ENCODE peak calls at places on chromosome 11, in five cellular contexts. One of them, this sample, is unnamed.

GRCh38 chr11:34318111-34319037 is 39.4 kb downstream of the ABTB2 start:
- DNase-seq in heart right ventricle: no peak
- DNase-seq in upper lobe of right lung: no peak
- DNase-seq in PC-3: peak; percentile 83
- DNase-seq in heart left ventricle: no peak
- DNase-seq in this sample: peak; percentile 53

GRCh38 chr11:100963375-100963774 is 166.2 kb downstream of the PGR start:
- DNase-seq in heart right ventricle: no peak
- DNase-seq in upper lobe of right lung: no peak
- DNase-seq in PC-3: peak; percentile 14
- DNase-seq in heart left ventricle: no peak
- DNase-seq in this sample: no peak

GRCh38 chr11:1891831-1892115 is at the start of gene PRR33:
- DNase-seq in heart right ventricle: no peak
- DNase-seq in upper lobe of right lung: no peak
- DNase-seq in PC-3: no peak
- DNase-seq in heart left ventricle: no peak
- DNase-seq in this sample: no peak

GRCh38 chr11:28009383-28009782 is 98.6 kb downstream of the KIF18A start:
- DNase-seq in heart right ventricle: no peak
- DNase-seq in upper lobe of right lung: no peak
- DNase-seq in PC-3: peak; percentile 59
- DNase-seq in heart left ventricle: no peak
- DNase-seq in this sample: no peak

GRCh38 chr11:77446911-77447629 is 26.8 kb downstream of the PAK1 start:
- DNase-seq in heart right ventricle: no peak
- DNase-seq in upper lobe of right lung: no peak
- DNase-seq in PC-3: peak; percentile 12
- DNase-seq in heart left ventricle: no peak
- DNase-seq in this sample: no peak

GRCh38 chr11:125941606-125942275 is 4.1 kb upstream of the VSIG10L2 start:
- DNase-seq in heart right ventricle: peak; percentile 63
- DNase-seq in upper lobe of right lung: peak; percentile 76
- DNase-seq in PC-3: peak; percentile 72
- DNase-seq in heart left ventricle: peak; percentile 62
- DNase-seq in this sample: peak; percentile 77

GRCh38 chr11:44931466-44931865 is 19.2 kb downstream of the TP53I11 start:
- DNase-seq in heart right ventricle: no peak
- DNase-seq in upper lobe of right lung: no peak
- DNase-seq in PC-3: peak; percentile 10
- DNase-seq in heart left ventricle: no peak
- DNase-seq in this sample: no peak

GRCh38 chr11:117669062-117669461 is 128.0 kb downstream of the DSCAML1 start:
- DNase-seq in heart right ventricle: no peak
- DNase-seq in upper lobe of right lung: no peak
- DNase-seq in PC-3: no peak
- DNase-seq in heart left ventricle: no peak
- DNase-seq in this sample: no peak

GRCh38 chr11:43418197-43418596 is 59.5 kb downstream of the TTC17 start:
- DNase-seq in heart right ventricle: no peak
- DNase-seq in upper lobe of right lung: no peak
- DNase-seq in PC-3: no peak
- DNase-seq in heart left ventricle: no peak
- DNase-seq in this sample: no peak

GRCh38 chr11:109870313-109870712 is 222.9 kb upstream of the ZC3H12C start:
- DNase-seq in heart right ventricle: no peak
- DNase-seq in upper lobe of right lung: no peak
- DNase-seq in PC-3: no peak
- DNase-seq in heart left ventricle: no peak
- DNase-seq in this sample: no peak

GRCh38 chr11:2451336-2451735 is 6.5 kb downstream of the KCNQ1 start:
- DNase-seq in heart right ventricle: no peak
- DNase-seq in upper lobe of right lung: peak; percentile 55
- DNase-seq in PC-3: no peak
- DNase-seq in heart left ventricle: no peak
- DNase-seq in this sample: peak; percentile 23

GRCh38 chr11:129023968-129024676 is 81.5 kb upstream of the TP53AIP1 start:
- DNase-seq in heart right ventricle: no peak
- DNase-seq in upper lobe of right lung: no peak
- DNase-seq in PC-3: peak; percentile 96
- DNase-seq in heart left ventricle: no peak
- DNase-seq in this sample: peak; percentile 92

GRCh38 chr11:78370406-78371172 is 47.0 kb downstream of the GAB2 start:
- DNase-seq in heart right ventricle: no peak
- DNase-seq in upper lobe of right lung: no peak
- DNase-seq in PC-3: no peak
- DNase-seq in heart left ventricle: peak; percentile 33
- DNase-seq in this sample: no peak

GRCh38 chr11:128772814-128773213 is 78.9 kb downstream of the FLI1 start:
- DNase-seq in heart right ventricle: peak; percentile 42
- DNase-seq in upper lobe of right lung: peak; percentile 81
- DNase-seq in PC-3: no peak
- DNase-seq in heart left ventricle: peak; percentile 50
- DNase-seq in this sample: peak; percentile 57

GRCh38 chr11:2929511-2929879 is 275 bp upstream of the PHLDA2 start:
- DNase-seq in heart right ventricle: peak; percentile 50
- DNase-seq in upper lobe of right lung: peak; percentile 88
- DNase-seq in PC-3: peak; percentile 81
- DNase-seq in heart left ventricle: no peak
- DNase-seq in this sample: peak; percentile 89

GRCh38 chr11:69396948-69397307 is 84.5 kb upstream of the LINC01488 start:
- DNase-seq in heart right ventricle: no peak
- DNase-seq in upper lobe of right lung: peak; percentile 57
- DNase-seq in PC-3: no peak
- DNase-seq in heart left ventricle: no peak
- DNase-seq in this sample: no peak

GRCh38 chr11:69531717-69532088 is 50.2 kb downstream of the LINC01488 start:
- DNase-seq in heart right ventricle: no peak
- DNase-seq in upper lobe of right lung: peak; percentile 43
- DNase-seq in PC-3: no peak
- DNase-seq in heart left ventricle: no peak
- DNase-seq in this sample: no peak

GRCh38 chr11:60193687-60194433 is 11.0 kb upstream of the MS4A6A start:
- DNase-seq in heart right ventricle: no peak
- DNase-seq in upper lobe of right lung: no peak
- DNase-seq in PC-3: peak; percentile 89
- DNase-seq in heart left ventricle: peak; percentile 49
- DNase-seq in this sample: no peak

GRCh38 chr11:120121914-120122473 is 15.9 kb downstream of the TRIM29 start:
- DNase-seq in heart right ventricle: no peak
- DNase-seq in upper lobe of right lung: peak; percentile 78
- DNase-seq in PC-3: peak; percentile 89
- DNase-seq in heart left ventricle: no peak
- DNase-seq in this sample: no peak

GRCh38 chr11:120304526-120304925 is 20.6 kb upstream of the TLCD5 start:
- DNase-seq in heart right ventricle: no peak
- DNase-seq in upper lobe of right lung: no peak
- DNase-seq in PC-3: peak; percentile 83
- DNase-seq in heart left ventricle: no peak
- DNase-seq in this sample: no peak

GRCh38 chr11:12785901-12786300 is 111.7 kb downstream of the TEAD1 start:
- DNase-seq in heart right ventricle: no peak
- DNase-seq in upper lobe of right lung: no peak
- DNase-seq in PC-3: no peak
- DNase-seq in heart left ventricle: no peak
- DNase-seq in this sample: no peak

GRCh38 chr11:20155683-20156279 is 4.5 kb downstream of the DBX1 start:
- DNase-seq in heart right ventricle: no peak
- DNase-seq in upper lobe of right lung: no peak
- DNase-seq in PC-3: no peak
- DNase-seq in heart left ventricle: no peak
- DNase-seq in this sample: no peak

GRCh38 chr11:83409891-83410290 is 123.7 kb upstream of the CCDC90B start:
- DNase-seq in heart right ventricle: peak; percentile 15
- DNase-seq in upper lobe of right lung: no peak
- DNase-seq in PC-3: no peak
- DNase-seq in heart left ventricle: no peak
- DNase-seq in this sample: no peak

GRCh38 chr11:8201524-8202365 is 32.9 kb upstream of the RIC3 start:
- DNase-seq in heart right ventricle: no peak
- DNase-seq in upper lobe of right lung: no peak
- DNase-seq in PC-3: no peak
- DNase-seq in heart left ventricle: no peak
- DNase-seq in this sample: no peak

GRCh38 chr11:2789791-2790580 is 90.2 kb upstream of the KCNQ1OT1 start:
- DNase-seq in heart right ventricle: no peak
- DNase-seq in upper lobe of right lung: peak; percentile 42
- DNase-seq in PC-3: no peak
- DNase-seq in heart left ventricle: peak; percentile 6
- DNase-seq in this sample: peak; percentile 23

GRCh38 chr11:35540526-35540925 is 15.1 kb upstream of the PAMR1 start:
- DNase-seq in heart right ventricle: no peak
- DNase-seq in upper lobe of right lung: no peak
- DNase-seq in PC-3: no peak
- DNase-seq in heart left ventricle: no peak
- DNase-seq in this sample: no peak

GRCh38 chr11:77589181-77589520 is 602 bp upstream of the AQP11 start:
- DNase-seq in heart right ventricle: no peak
- DNase-seq in upper lobe of right lung: no peak
- DNase-seq in PC-3: no peak
- DNase-seq in heart left ventricle: no peak
- DNase-seq in this sample: no peak

DNA sequence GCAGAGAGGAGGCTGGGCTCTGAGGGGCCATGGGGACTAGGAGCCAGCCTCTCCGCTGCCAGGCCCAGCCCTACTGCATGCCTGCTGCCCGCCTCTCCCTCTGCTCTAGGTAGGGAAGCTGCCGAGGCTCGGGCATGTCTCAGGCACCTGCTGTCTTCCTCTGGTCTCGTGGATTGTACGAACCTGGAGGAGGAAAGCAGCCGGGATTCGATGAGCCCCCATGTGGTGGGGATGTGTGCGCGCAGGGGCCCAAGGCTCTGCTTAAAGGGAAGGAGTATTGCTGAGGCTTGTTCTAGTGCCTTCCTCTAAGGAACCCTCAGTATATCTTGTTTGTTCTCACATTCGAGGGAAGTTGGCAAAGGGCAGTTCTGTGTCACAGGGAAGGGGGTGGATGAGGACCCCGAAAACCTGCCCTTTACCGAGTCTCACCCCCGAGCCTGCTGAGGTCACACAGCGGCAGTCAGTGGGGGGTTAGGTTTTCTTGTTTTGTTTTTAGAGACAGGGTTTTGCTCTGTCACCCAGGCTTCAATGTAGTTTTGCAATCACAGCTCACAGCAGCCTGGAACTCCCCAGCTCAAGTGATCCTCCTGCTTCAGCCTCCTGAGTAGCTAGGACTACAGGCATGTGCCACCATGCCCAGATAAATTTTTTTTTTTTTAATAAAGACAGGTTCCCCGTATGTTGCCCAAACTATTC is 21.3 kb downstream of the DAGLA start:
- DNase-seq in heart right ventricle: no peak
- DNase-seq in upper lobe of right lung: no peak
- DNase-seq in PC-3: peak; percentile 38
- DNase-seq in heart left ventricle: no peak
- DNase-seq in this sample: no peak
- H3K4me1 ChIP-seq in heart right ventricle: peaks cover 59% of the 10 kb centered on the region
- H3K4me1 ChIP-seq in upper lobe of right lung: peaks cover 40% of the 10 kb centered on the region
- H3K4me1 ChIP-seq in PC-3: peaks cover 52% of the 10 kb centered on the region
- H3K4me1 ChIP-seq in heart left ventricle: peaks cover 50% of the 10 kb centered on the region
- H3K4me1 ChIP-seq in this sample: peaks cover 50% of the 10 kb centered on the region

DNA sequence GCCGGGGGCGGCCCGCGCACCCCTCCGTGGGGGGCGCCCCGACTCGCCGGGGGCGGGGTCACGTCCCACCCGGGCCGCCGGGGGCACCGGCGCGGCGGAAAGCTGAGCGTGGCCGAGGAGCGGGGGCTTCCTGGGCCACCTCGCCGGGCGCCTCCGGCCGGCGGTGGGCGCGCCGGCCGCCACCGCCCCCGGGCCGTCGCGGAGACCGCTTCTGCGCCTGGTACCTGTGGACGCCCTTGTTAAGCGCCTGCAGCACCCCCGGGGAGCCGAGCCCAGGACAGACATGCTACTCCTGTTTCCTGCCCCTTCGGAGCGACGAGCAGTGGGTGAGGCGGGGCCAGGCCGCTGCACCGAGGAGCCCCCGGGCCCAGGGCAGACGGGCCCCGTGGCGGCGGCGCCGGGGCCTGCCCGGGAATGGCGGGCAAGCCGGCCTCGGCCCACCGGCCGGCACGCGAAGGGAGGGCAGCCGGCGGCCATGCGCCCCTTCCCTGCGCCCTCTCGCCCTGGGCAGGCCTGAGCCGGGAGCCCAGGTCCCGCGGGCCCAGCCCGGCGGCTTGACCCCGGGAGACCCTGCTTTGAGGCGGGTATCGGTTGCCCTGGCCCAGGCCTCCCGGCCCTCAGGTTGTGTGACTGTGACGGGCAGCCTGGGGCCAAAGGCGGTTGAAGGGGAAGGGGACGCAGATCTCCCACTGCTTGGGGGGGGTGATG is 850 bp upstream of the KDM2A start:
- DNase-seq in heart right ventricle: peak; percentile 62
- DNase-seq in upper lobe of right lung: peak; percentile 83
- DNase-seq in PC-3: no peak
- DNase-seq in heart left ventricle: peak; percentile 51
- DNase-seq in this sample: peak; percentile 75
- H3K4me3 ChIP-seq in heart right ventricle: peak overlapping the region; percentile 58
- H3K4me3 ChIP-seq in upper lobe of right lung: peak overlapping the region; percentile 60
- H3K4me3 ChIP-seq in PC-3: peak overlapping the region; percentile 44
- H3K4me3 ChIP-seq in heart left ventricle: peak overlapping the region; percentile 50
- H3K4me3 ChIP-seq in this sample: peak overlapping the region; percentile 26

GRCh38 chr11:112024178-112024777 is 930 bp upstream of the DLAT start:
- DNase-seq in heart right ventricle: no peak
- DNase-seq in upper lobe of right lung: no peak
- DNase-seq in PC-3: no peak
- DNase-seq in heart left ventricle: no peak
- DNase-seq in this sample: no peak

GRCh38 chr11:112019066-112019465 is 6.1 kb upstream of the DLAT start:
- DNase-seq in heart right ventricle: no peak
- DNase-seq in upper lobe of right lung: no peak
- DNase-seq in PC-3: no peak
- DNase-seq in heart left ventricle: no peak
- DNase-seq in this sample: no peak

GRCh38 chr11:112024778-112025678 is at the start of gene DLAT:
- DNase-seq in heart right ventricle: peak; percentile 89
- DNase-seq in upper lobe of right lung: peak; percentile 95
- DNase-seq in PC-3: peak; percentile 87
- DNase-seq in heart left ventricle: peak; percentile 88
- DNase-seq in this sample: peak; percentile 94

GRCh38 chr11:112025682-112026081 is 474 bp downstream of the DLAT start:
- DNase-seq in heart right ventricle: no peak
- DNase-seq in upper lobe of right lung: no peak
- DNase-seq in PC-3: no peak
- DNase-seq in heart left ventricle: no peak
- DNase-seq in this sample: no peak

DNA sequence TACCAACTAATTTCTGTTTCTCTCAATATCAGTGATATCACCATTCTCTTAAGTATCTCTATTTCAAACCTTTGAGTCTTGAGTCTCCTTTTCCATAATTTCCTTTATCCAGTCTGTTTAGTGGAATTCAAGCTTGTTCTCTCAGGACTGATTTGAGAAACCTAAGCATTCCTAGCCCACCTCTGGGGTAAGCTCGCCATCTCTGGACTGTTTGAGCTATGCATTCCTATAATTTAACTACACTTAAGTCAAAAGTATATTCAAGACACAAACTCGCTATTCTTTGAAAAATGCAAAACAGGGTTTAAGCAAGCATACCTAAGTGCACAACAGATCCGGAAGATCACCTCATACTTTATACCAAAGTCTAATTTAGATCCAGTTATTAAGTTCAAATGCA is 2.1 kb upstream of the DLAT start:
- DNase-seq in heart right ventricle: no peak
- DNase-seq in upper lobe of right lung: no peak
- DNase-seq in PC-3: no peak
- DNase-seq in heart left ventricle: no peak
- DNase-seq in this sample: no peak
- TF ChIP-seq CTCF in heart right ventricle: no peak
- TF ChIP-seq CTCF in upper lobe of right lung: no peak
- TF ChIP-seq CTCF in PC-3: peak; percentile 54
- TF ChIP-seq CTCF in heart left ventricle: no peak
- TF ChIP-seq CTCF in this sample: no peak

GRCh38 chr11:5600374-5600851 is 4.0 kb downstream of the TRIM6 start:
- DNase-seq in heart right ventricle: peak; percentile 50
- DNase-seq in upper lobe of right lung: peak; percentile 82
- DNase-seq in PC-3: peak; percentile 72
- DNase-seq in heart left ventricle: peak; percentile 63
- DNase-seq in this sample: peak; percentile 55
- H3K4me1 ChIP-seq in heart right ventricle: peaks cover 14% of the 10 kb centered on the region
- H3K4me1 ChIP-seq in upper lobe of right lung: peaks cover 3% of the 10 kb centered on the region
- H3K4me1 ChIP-seq in PC-3: peaks cover 20% of the 10 kb centered on the region
- H3K4me1 ChIP-seq in heart left ventricle: peaks cover 11% of the 10 kb centered on the region
- H3K4me1 ChIP-seq in this sample: no peaks in the 10 kb centered on the region